ENCODE peak calls at places on chromosomes 3 and 15, in ten cellular contexts. J is right atrium auricular region; U is brain microvascular endothelial cell; T is AG08395; O is ureter; K is HFF-Myc; Q is stimulated activated CD4-positive, alpha-beta T cell treated with anti-CD3 and anti-CD28 coated beads, Interleukin-12 subunit alpha, Interleukin-12 subunit beta, amount 100 ng/mL, for 4 hours; H is NT2/D1; Z is activated CD8-positive, alpha-beta memory T cell treated with anti-CD3 and anti-CD28 coated beads, Interleukin-2, amount 50 U/mL, for 4 hours; A is effector memory CD8-positive, alpha-beta T cell. G is an unnamed sample.

GRCh38 chr15:90823455-90823974 is 44.9 kb upstream of the FURIN start:
- DNase-seq in U (no peak), Q (no peak), A (no peak), J (no peak), H (no peak), K (no peak), O (no peak), T (no peak), Z (no peak), G (no peak)

GRCh38 chr3:191111722-191112121 is 87.3 kb upstream of the OSTN start:
- DNase-seq in K (no peak), T (no peak), Z (no peak), Q (no peak), A (no peak), H (no peak), O (no peak), U (no peak), J (no peak), G (no peak)

GRCh38 chr3:190089711-190090110 is 31.0 kb downstream of the P3H2 start:
- DNase-seq in Q (no peak), J (no peak), U (no peak), H (no peak), O (no peak), K (no peak), Z (no peak), A (no peak), T (no peak), G (no peak)

GRCh38 chr3:53890726-53891499 is 746 bp downstream of the SELENOK start:
- DNase-seq in H (no peak), U (peak), A (peak), O (no peak), J (no peak), Q (peak), K (no peak), T (peak), Z (peak), G (no peak)

GRCh38 chr15:93265046-93265658 is 176.1 kb upstream of the RGMA start:
- DNase-seq in A (no peak), T (no peak), O (no peak), J (no peak), Q (no peak), H (no peak), Z (no peak), K (no peak), U (peak), G (no peak)

GRCh38 chr3:99960941-99961340 is 143.3 kb downstream of the CMSS1 start:
- DNase-seq in H (no peak), O (no peak), A (no peak), Q (no peak), K (peak), J (no peak), T (no peak), U (no peak), Z (no peak), G (no peak)

GRCh38 chr3:182469086-182469485 is 324.2 kb upstream of the ATP11B start:
- DNase-seq in J (no peak), U (no peak), Z (no peak), A (no peak), O (no peak), T (no peak), K (no peak), H (no peak), Q (no peak), G (no peak)

GRCh38 chr3:116663161-116663885 is 46.3 kb upstream of the TUSC7 start:
- DNase-seq in T (no peak), U (no peak), Z (no peak), Q (no peak), H (peak), J (no peak), K (no peak), O (no peak), A (no peak), G (no peak)

GRCh38 chr3:122628567-122628966 is 51.1 kb downstream of the PARP15 start:
- DNase-seq in A (no peak), T (peak), Z (no peak), H (no peak), O (no peak), Q (no peak), K (no peak), U (peak), J (no peak), G (no peak)

GRCh38 chr3:144053121-144053520 is 81.5 kb downstream of the DIPK2A start:
- DNase-seq in O (no peak), Q (no peak), K (no peak), T (peak), Z (no peak), H (no peak), U (peak), J (no peak), A (no peak), G (no peak)

GRCh38 chr3:46953265-46954010 is 23.1 kb downstream of the CCDC12 start:
- DNase-seq in T (no peak), Z (no peak), U (no peak), H (no peak), O (no peak), Q (no peak), J (no peak), A (no peak), K (no peak), G (no peak)

GRCh38 chr3:131326307-131326706 is 55.3 kb upstream of the NUDT16 start:
- DNase-seq in T (peak), H (no peak), U (no peak), Q (no peak), O (no peak), Z (no peak), K (no peak), A (no peak), J (no peak), G (no peak)

GRCh38 chr3:188037965-188038581 is 115.9 kb upstream of the LPP start:
- DNase-seq in H (no peak), T (peak), Q (no peak), A (no peak), O (no peak), U (no peak), K (no peak), J (no peak), Z (no peak), G (no peak)

GRCh38 chr3:24069045-24069444 is 124.0 kb downstream of the NR1D2 start:
- DNase-seq in T (no peak), H (no peak), K (no peak), Q (no peak), U (no peak), A (no peak), Z (no peak), J (no peak), O (no peak), G (no peak)

GRCh38 chr3:49469037-49469875 is 811 bp upstream of the DAG1 start:
- DNase-seq in H (no peak), Q (no peak), T (peak), A (no peak), Z (no peak), J (peak), U (peak), O (peak), K (peak), G (no peak)